ENCODE peak calls at places on chromosomes 4 and X, in nine cellular contexts. T, J, K, W, E, O, H, S and G are unnamed samples.

GRCh38 chrX:15321447-15321846 is 6.0 kb upstream of the ASB11 start:
- DNase-seq in T (no peak), J (no peak), K (no peak), W (no peak), E (no peak), O (no peak), H (no peak), S (no peak), G (no peak)

GRCh38 chr4:76571274-76571673 is 136.2 kb downstream of the SHROOM3 start:
- DNase-seq in T (no peak), J (no peak), K (no peak), W (no peak), E (peak; percentile 27), O (peak; percentile 76), H (no peak), S (no peak), G (no peak)

GRCh38 chr4:182206266-182206665 is 36.9 kb upstream of the TENM3 start:
- DNase-seq in T (no peak), J (no peak), K (no peak), W (no peak), E (no peak), O (no peak), H (no peak), S (no peak), G (no peak)

GRCh38 chr4:10094841-10095240 is 21.8 kb downstream of the WDR1 start:
- DNase-seq in T (no peak), J (no peak), K (no peak), W (no peak), E (no peak), O (no peak), H (no peak), S (no peak), G (no peak)

GRCh38 chrX:13597928-13598327 is 28.5 kb downstream of the EGFL6 start:
- DNase-seq in T (no peak), J (peak; percentile 16), K (no peak), W (peak; percentile 53), E (no peak), O (no peak), H (no peak), S (no peak), G (no peak)

GRCh38 chrX:41688835-41689234 is at the start of gene GPR34:
- DNase-seq in T (no peak), J (no peak), K (no peak), W (no peak), E (no peak), O (no peak), H (no peak), S (no peak), G (no peak)

GRCh38 chr4:168218663-168219062 is 99.9 kb downstream of the DDX60 start:
- DNase-seq in T (no peak), J (peak; percentile 84), K (peak; percentile 38), W (peak; percentile 59), E (no peak), O (no peak), H (no peak), S (no peak), G (peak; percentile 43)

GRCh38 chr4:23978031-23978430 is 88.2 kb upstream of the PPARGC1A start:
- DNase-seq in T (no peak), J (peak; percentile 62), K (no peak), W (no peak), E (no peak), O (no peak), H (no peak), S (no peak), G (no peak)

GRCh38 chrX:39755152-39756032 is 342.4 kb downstream of the BCOR start:
- DNase-seq in T (no peak), J (peak; percentile 96), K (peak; percentile 77), W (peak; percentile 94), E (no peak), O (peak; percentile 85), H (peak; percentile 47), S (no peak), G (peak; percentile 76)

GRCh38 chr4:75048208-75048879 is 115.4 kb downstream of the PARM1 start:
- DNase-seq in T (no peak), J (no peak), K (no peak), W (no peak), E (no peak), O (no peak), H (no peak), S (no peak), G (no peak)

GRCh38 chrX:33336783-33337182 is 125.4 kb upstream of the DMD start:
- DNase-seq in T (no peak), J (no peak), K (no peak), W (peak; percentile 27), E (no peak), O (peak; percentile 5), H (peak; percentile 58), S (no peak), G (no peak)

GRCh38 chrX:102516314-102516936 is at the start of gene TMSB15A:
- DNase-seq in T (peak; percentile 52), J (peak; percentile 64), K (peak; percentile 15), W (peak; percentile 48), E (peak; percentile 83), O (peak; percentile 57), H (no peak), S (peak; percentile 8), G (peak; percentile 60)

GRCh38 chr4:112881842-112882241 is 167.6 kb upstream of the ANK2 start:
- DNase-seq in T (no peak), J (no peak), K (no peak), W (peak; percentile 44), E (no peak), O (no peak), H (no peak), S (no peak), G (no peak)

GRCh38 chr4:19349416-19349815 is 902.3 kb upstream of the SLIT2 start:
- DNase-seq in T (no peak), J (no peak), K (no peak), W (no peak), E (no peak), O (no peak), H (no peak), S (no peak), G (no peak)

GRCh38 chr4:127916512-127916911 is 35.8 kb downstream of the PLK4 start:
- DNase-seq in T (no peak), J (no peak), K (no peak), W (no peak), E (no peak), O (no peak), H (no peak), S (no peak), G (no peak)

GRCh38 chrX:843306-843705 is 212.7 kb downstream of the SHOX start:
- DNase-seq in T (no peak), J (no peak), K (no peak), W (no peak), E (no peak), O (no peak), H (no peak), S (no peak), G (no peak)